ENCODE peak calls at places on chromosomes 13 and 19, in ten cellular contexts. V, W, H, N, B, D, Q, E, J and P are unnamed samples.

GRCh38 chr19:4015705-4016402 is 8.3 kb downstream of the PIAS4 start:
- DNase-seq in B (no peak), Q (no peak), N (no peak), W (no peak), V (no peak), E (no peak), H (no peak), D (no peak), J (no peak), P (no peak)

GRCh38 chr19:5406816-5407215 is 48.4 kb upstream of the ZNRF4 start:
- DNase-seq in N (no peak), W (no peak), B (no peak), Q (no peak), H (no peak), E (no peak), D (no peak), V (no peak), J (no peak), P (no peak)

GRCh38 chr19:2462635-2463421 is 6.1 kb upstream of the LMNB2 start:
- DNase-seq in D (no peak), J (peak), N (peak), V (peak), H (no peak), Q (no peak), E (peak), B (peak), W (no peak), P (peak)

GRCh38 chr13:31965361-31966066 is 66.1 kb upstream of the FRY start:
- DNase-seq in N (peak), H (no peak), B (no peak), W (peak), J (peak), E (no peak), Q (no peak), V (no peak), D (no peak), P (no peak)

GRCh38 chr13:113855012-113855921 is 8.6 kb downstream of the GAS6 start:
- DNase-seq in V (no peak), J (no peak), D (no peak), H (no peak), B (no peak), W (no peak), Q (no peak), N (peak), E (no peak), P (peak)

GRCh38 chr19:3006075-3006767 is 22.9 kb downstream of the TLE2 start:
- DNase-seq in V (no peak), D (no peak), E (no peak), J (no peak), B (no peak), W (no peak), N (no peak), Q (no peak), H (no peak), P (no peak)

GRCh38 chr13:48412881-48413351 is at the start of gene LPAR6:
- DNase-seq in D (no peak), Q (no peak), N (peak), E (no peak), B (no peak), J (peak), W (no peak), H (peak), V (no peak), P (no peak)

GRCh38 chr13:102905905-102906304 is 60.1 kb downstream of the ERCC5 start:
- DNase-seq in J (no peak), W (no peak), E (no peak), H (no peak), N (no peak), B (no peak), Q (no peak), D (no peak), V (no peak), P (no peak)

GRCh38 chr19:43450545-43450997 is 14.8 kb downstream of the LYPD3 start:
- DNase-seq in W (no peak), B (no peak), E (no peak), Q (no peak), H (no peak), D (no peak), V (no peak), N (peak), J (peak), P (no peak)

GRCh38 chr19:47521473-47522180 is 6.8 kb upstream of the NAPA start:
- DNase-seq in Q (no peak), H (no peak), W (no peak), B (no peak), E (no peak), D (no peak), J (no peak), N (no peak), V (no peak), P (no peak)

GRCh38 chr13:44022196-44022595 is 142.5 kb downstream of the LACC1 start:
- DNase-seq in B (no peak), E (no peak), J (no peak), N (no peak), D (no peak), W (no peak), V (no peak), Q (no peak), H (no peak), P (no peak)

GRCh38 chr13:50400930-50401553 is 385.8 kb downstream of the KCNRG start:
- DNase-seq in B (no peak), D (no peak), V (no peak), Q (no peak), H (no peak), E (no peak), W (no peak), J (peak), N (peak), P (peak)

GRCh38 chr19:48702701-48703100 is 6.9 kb downstream of the FUT2 start:
- DNase-seq in J (no peak), Q (no peak), H (no peak), D (no peak), V (no peak), B (no peak), E (no peak), W (no peak), N (no peak), P (no peak)

GRCh38 chr19:13507053-13507611 is 853 bp upstream of the CACNA1A start:
- DNase-seq in Q (no peak), B (no peak), E (no peak), N (no peak), D (no peak), W (no peak), H (no peak), J (peak), V (no peak), P (peak)

GRCh38 chr13:21134475-21134874 is 41.9 kb downstream of the SKA3 start:
- DNase-seq in J (no peak), H (no peak), W (no peak), Q (no peak), N (no peak), V (no peak), E (no peak), B (no peak), D (no peak), P (no peak)

GRCh38 chr19:13849991-13850909 is 26.7 kb upstream of the NANOS3 start:
- DNase-seq in E (no peak), N (peak), B (peak), Q (peak), D (peak), V (peak), W (peak), H (peak), J (peak), P (peak)

GRCh38 chr13:57018915-57019314 is 121.8 kb upstream of the PRR20A start:
- DNase-seq in E (no peak), J (no peak), V (no peak), H (no peak), Q (no peak), B (no peak), D (no peak), N (no peak), W (no peak), P (no peak)

GRCh38 chr13:23547000-23547590 is 23.1 kb upstream of the TNFRSF19 start:
- DNase-seq in Q (no peak), H (no peak), V (peak), J (peak), E (no peak), B (no peak), D (no peak), N (peak), W (no peak), P (peak)

GRCh38 chr19:57348136-57348535 is 2.9 kb upstream of the ZNF304 start:
- DNase-seq in J (peak), B (no peak), N (no peak), Q (no peak), W (no peak), V (no peak), D (no peak), E (no peak), H (no peak), P (peak)

GRCh38 chr13:42478531-42479156 is 95.3 kb upstream of the TNFSF11 start:
- DNase-seq in B (no peak), H (peak), V (no peak), N (peak), E (no peak), D (no peak), J (peak), Q (no peak), W (peak), P (peak)

GRCh38 chr19:48363500-48363809 is 285 bp downstream of the TMEM143 start:
- DNase-seq in B (no peak), V (no peak), N (no peak), H (no peak), J (no peak), E (peak), W (peak), Q (no peak), D (no peak), P (no peak)

GRCh38 chr19:30936276-30936675 is 413.0 kb downstream of the TSHZ3 start:
- DNase-seq in D (no peak), B (no peak), H (no peak), W (no peak), V (no peak), E (no peak), J (no peak), N (no peak), Q (no peak), P (no peak)

GRCh38 chr13:23715762-23716235 is 145.6 kb downstream of the TNFRSF19 start:
- DNase-seq in W (no peak), N (no peak), Q (peak), D (no peak), E (no peak), J (no peak), V (no peak), B (no peak), H (no peak), P (no peak)

GRCh38 chr13:58999851-59000250 is 1163.9 kb downstream of the DIAPH3 start:
- DNase-seq in D (no peak), H (no peak), W (no peak), E (no peak), B (no peak), N (peak), V (no peak), Q (no peak), J (no peak), P (no peak)

GRCh38 chr13:66556306-66556705 is 673.8 kb downstream of the PCDH9 start:
- DNase-seq in N (no peak), V (no peak), H (no peak), D (no peak), B (no peak), E (no peak), J (peak), W (no peak), Q (no peak), P (peak)

GRCh38 chr13:21137696-21138095 is 38.7 kb downstream of the SKA3 start:
- DNase-seq in E (no peak), V (no peak), H (no peak), Q (no peak), W (no peak), D (no peak), N (peak), J (peak), B (no peak), P (no peak)

GRCh38 chr13:113786262-113786841 is 27.3 kb downstream of the TMEM255B start:
- DNase-seq in E (no peak), J (peak), D (no peak), V (no peak), N (peak), B (no peak), Q (no peak), H (no peak), W (no peak), P (peak)

GRCh38 chr13:113754691-113755090 is 4.3 kb upstream of the TMEM255B start:
- DNase-seq in D (no peak), E (no peak), V (no peak), Q (no peak), H (no peak), N (no peak), W (no peak), B (no peak), J (no peak), P (no peak)

GRCh38 chr19:12694641-12695040 is 1.8 kb downstream of the FBXW9 start:
- DNase-seq in Q (no peak), V (no peak), B (no peak), E (no peak), D (no peak), N (no peak), J (no peak), H (no peak), W (no peak), P (no peak)

GRCh38 chr13:97308735-97309429 is 86.7 kb downstream of the MBNL2 start:
- DNase-seq in J (peak), E (no peak), B (no peak), N (no peak), W (no peak), Q (no peak), V (no peak), D (no peak), H (no peak), P (no peak)

GRCh38 chr19:50486823-50487515 is 10.3 kb upstream of the GARIN5A start:
- DNase-seq in N (peak), B (no peak), E (no peak), V (no peak), W (no peak), J (peak), D (peak), H (peak), Q (peak), P (no peak)

GRCh38 chr19:45754323-45754722 is 14.7 kb downstream of the SIX5 start:
- DNase-seq in B (no peak), J (no peak), E (no peak), H (no peak), Q (no peak), D (no peak), N (no peak), W (no peak), V (no peak), P (no peak)

GRCh38 chr13:30804474-30804873 is 69.1 kb downstream of the ALOX5AP start:
- DNase-seq in B (no peak), J (no peak), E (no peak), V (no peak), D (no peak), W (no peak), H (no peak), Q (no peak), N (no peak), P (no peak)

GRCh38 chr13:111906816-111907215 is 160.1 kb upstream of the SOX1 start:
- DNase-seq in V (no peak), Q (no peak), W (no peak), N (no peak), J (no peak), E (no peak), D (no peak), B (no peak), H (no peak), P (no peak)